ENCODE peak calls at places on chromosomes 12 and 14, in five cellular contexts. E is H9, S is myocyte, F is mesenchymal stem cell, X is dorsolateral prefrontal cortex. Q is an unnamed sample.

GRCh38 chr12:64232201-64232600 is 10.1 kb upstream of the KICS2 start:
- DNase-seq in E (no peak), S (peak), F (no peak), X (no peak), Q (no peak)

GRCh38 chr14:70707138-70708038 is 65.7 kb downstream of the TTC9 start:
- DNase-seq in E (peak), S (peak), F (peak), X (no peak), Q (no peak)

GRCh38 chr12:5050542-5050941 is 6.9 kb downstream of the KCNA5 start:
- DNase-seq in E (no peak), S (no peak), F (no peak), X (no peak), Q (no peak)

GRCh38 chr14:70183991-70184390 is 4.8 kb downstream of the SLC8A3 start:
- DNase-seq in E (no peak), S (no peak), F (no peak), X (no peak), Q (no peak)

GRCh38 chr12:646303-647038 is 16.8 kb downstream of the NINJ2 start:
- DNase-seq in E (no peak), S (peak), F (no peak), X (no peak), Q (no peak)

GRCh38 chr12:89212339-89212771 is 139.9 kb downstream of the DUSP6 start:
- DNase-seq in E (no peak), S (no peak), F (no peak), X (no peak), Q (no peak)

GRCh38 chr14:36915089-36915488 is 253.4 kb downstream of the PAX9 start:
- DNase-seq in E (no peak), S (no peak), F (no peak), X (no peak), Q (no peak)

GRCh38 chr14:94644102-94644535 is 31.9 kb downstream of the SERPINA3 start:
- DNase-seq in E (no peak), S (no peak), F (no peak), X (no peak), Q (no peak)

GRCh38 chr12:40010899-40011774 is 94.7 kb downstream of the SLC2A13 start:
- DNase-seq in E (peak), S (peak), F (peak), X (no peak), Q (peak)

GRCh38 chr12:102415515-102415914 is 64.8 kb downstream of the IGF1 start:
- DNase-seq in E (no peak), S (no peak), F (no peak), X (no peak), Q (no peak)

GRCh38 chr14:23125006-23125405 is 6.0 kb upstream of the CEBPE start:
- DNase-seq in E (no peak), S (no peak), F (no peak), X (no peak), Q (no peak)

GRCh38 chr12:51926718-51927117 is 19.4 kb downstream of the ACVRL1 start:
- DNase-seq in E (peak), S (no peak), F (peak), X (no peak), Q (no peak)

GRCh38 chr12:58414398-58414871 is 473.1 kb downstream of the ATP23 start:
- DNase-seq in E (no peak), S (no peak), F (peak), X (no peak), Q (no peak)

GRCh38 chr14:104333903-104334811 is 195.8 kb downstream of the KIF26A start:
- DNase-seq in E (no peak), S (no peak), F (no peak), X (no peak), Q (no peak)

GRCh38 chr12:132606927-132607326 is 3.5 kb downstream of the LRCOL1 start:
- DNase-seq in E (no peak), S (no peak), F (no peak), X (no peak), Q (no peak)

GRCh38 chr12:43586646-43587245 is 34.7 kb upstream of the ADAMTS20 start:
- DNase-seq in E (no peak), S (peak), F (no peak), X (no peak), Q (no peak)

GRCh38 chr12:1360812-1361211 is 233.6 kb downstream of the FBXL14 start:
- DNase-seq in E (no peak), S (peak), F (peak), X (no peak), Q (no peak)

GRCh38 chr14:104549536-104550339 is 29.8 kb upstream of the C14orf180 start:
- DNase-seq in E (no peak), S (no peak), F (no peak), X (no peak), Q (no peak)

GRCh38 chr14:103624860-103625259 is 4.2 kb upstream of the KLC1 start:
- DNase-seq in E (peak), S (peak), F (peak), X (no peak), Q (no peak)